ENCODE peak calls at places on chromosome 4, in seven cellular contexts. Z, I, B, N, C, U and S are unnamed samples.

GRCh38 chr4:39613093-39613656 is 25.5 kb downstream of the SMIM14 start:
- DNase-seq in U (no peak), N (no peak), C (no peak), B (peak), Z (no peak), I (no peak), S (no peak)

GRCh38 chr4:17781072-17781830 is at the start of gene FAM184B:
- DNase-seq in C (no peak), U (no peak), N (no peak), Z (peak), I (no peak), B (no peak), S (no peak)

GRCh38 chr4:84855774-84856173 is 110.7 kb downstream of the WDFY3 start:
- DNase-seq in U (no peak), I (no peak), C (no peak), N (no peak), Z (no peak), B (peak), S (no peak)

GRCh38 chr4:142596595-142596994 is 249.5 kb downstream of the INPP4B start:
- DNase-seq in N (no peak), C (no peak), Z (no peak), I (no peak), U (no peak), B (no peak), S (no peak)

GRCh38 chr4:158906073-158906472 is 137.2 kb downstream of the FNIP2 start:
- DNase-seq in N (no peak), I (no peak), Z (no peak), C (no peak), B (no peak), U (no peak), S (no peak)

GRCh38 chr4:40842725-40843401 is 93.1 kb downstream of the NSUN7 start:
- DNase-seq in N (no peak), U (no peak), B (no peak), Z (no peak), C (no peak), I (no peak), S (no peak)

GRCh38 chr4:145623831-145624230 is 4.6 kb downstream of the MMAA start:
- DNase-seq in N (no peak), I (no peak), C (no peak), U (no peak), Z (no peak), B (peak), S (no peak)

GRCh38 chr4:41933997-41934812 is 1.0 kb upstream of the TMEM33 start:
- DNase-seq in N (no peak), Z (no peak), U (no peak), I (no peak), C (no peak), B (no peak), S (no peak)

GRCh38 chr4:98612318-98613250 is 45.8 kb downstream of the TSPAN5 start:
- DNase-seq in B (no peak), Z (no peak), N (no peak), I (no peak), C (no peak), U (no peak), S (no peak)

GRCh38 chr4:146124023-146124680 is 51.4 kb upstream of the LSM6 start:
- DNase-seq in Z (no peak), U (no peak), B (no peak), I (no peak), C (no peak), N (no peak), S (no peak)

GRCh38 chr4:153651041-153651960 is 32.8 kb upstream of the TLR2 start:
- DNase-seq in N (no peak), C (no peak), I (no peak), U (no peak), Z (no peak), B (peak), S (no peak)

GRCh38 chr4:99640676-99641075 is 17.0 kb downstream of the C4orf54 start:
- DNase-seq in B (peak), I (no peak), U (no peak), N (no peak), Z (no peak), C (no peak), S (no peak)

GRCh38 chr4:57148831-57149230 is 38.6 kb upstream of the IGFBP7 start:
- DNase-seq in N (no peak), C (no peak), B (peak), I (no peak), Z (no peak), U (no peak), S (no peak)

GRCh38 chr4:61312526-61312925 is 112.4 kb downstream of the ADGRL3 start:
- DNase-seq in I (no peak), C (no peak), B (peak), N (no peak), U (no peak), Z (no peak), S (peak)

GRCh38 chr4:66640216-66640615 is 905.1 kb downstream of the CENPC start:
- DNase-seq in N (no peak), U (no peak), C (no peak), B (no peak), Z (no peak), I (no peak), S (no peak)

GRCh38 chr4:1058997-1059665 is 47.7 kb downstream of the FGFRL1 start:
- DNase-seq in Z (peak), U (no peak), B (no peak), N (no peak), C (no peak), I (no peak), S (no peak)

GRCh38 chr4:77269505-77269904 is 112.5 kb downstream of the CCNG2 start:
- DNase-seq in Z (no peak), C (no peak), B (peak), U (no peak), I (no peak), N (no peak), S (peak)

GRCh38 chr4:83905952-83906351 is 370.0 kb downstream of the GPAT3 start:
- DNase-seq in N (no peak), U (no peak), I (peak), B (no peak), C (no peak), Z (no peak), S (no peak)

GRCh38 chr4:74499986-74500781 is 55.2 kb downstream of the AREG start:
- DNase-seq in C (no peak), I (no peak), N (no peak), U (no peak), B (peak), Z (no peak), S (no peak)

GRCh38 chr4:10962246-10962645 is 277.7 kb upstream of the CLNK start:
- DNase-seq in U (no peak), N (no peak), B (no peak), C (no peak), Z (no peak), I (no peak), S (no peak)

GRCh38 chr4:126851391-126851790 is 781.4 kb upstream of the INTU start:
- DNase-seq in U (no peak), Z (no peak), I (no peak), N (no peak), C (peak), B (peak), S (no peak)

GRCh38 chr4:88195666-88196365 is 37.4 kb upstream of the ABCG2 start:
- DNase-seq in Z (no peak), U (no peak), B (no peak), C (no peak), N (no peak), I (no peak), S (no peak)

GRCh38 chr4:105196523-105197145 is 50.0 kb downstream of the TET2 start:
- DNase-seq in Z (no peak), B (no peak), I (no peak), U (no peak), C (no peak), N (no peak), S (no peak)

GRCh38 chr4:26178874-26179273 is 141.9 kb upstream of the RBPJ start:
- DNase-seq in I (no peak), B (no peak), Z (no peak), N (no peak), U (no peak), C (no peak), S (no peak)

GRCh38 chr4:24260922-24261581 is 323.3 kb downstream of the DHX15 start:
- DNase-seq in N (no peak), U (no peak), C (peak), B (no peak), I (no peak), Z (no peak), S (no peak)

GRCh38 chr4:180028682-180029081 is 2214.5 kb upstream of the TENM3 start:
- DNase-seq in B (peak), Z (peak), N (no peak), I (peak), C (no peak), U (no peak), S (no peak)

GRCh38 chr4:151045907-151046306 is 30.8 kb upstream of the LRBA start:
- DNase-seq in B (no peak), Z (no peak), U (no peak), C (no peak), I (peak), N (no peak), S (no peak)

GRCh38 chr4:188295899-188296298 is 156.7 kb downstream of the TRIML1 start:
- DNase-seq in U (no peak), N (no peak), I (no peak), Z (no peak), C (no peak), B (peak), S (no peak)

GRCh38 chr4:153655928-153656327 is 28.2 kb upstream of the TLR2 start:
- DNase-seq in U (no peak), C (no peak), N (no peak), I (no peak), Z (no peak), B (peak), S (no peak)

GRCh38 chr4:3375688-3376087 is 66.1 kb upstream of the HGFAC start:
- DNase-seq in U (no peak), I (no peak), C (peak), N (no peak), B (peak), Z (no peak), S (no peak)

GRCh38 chr4:72494156-72494555 is 74.9 kb downstream of the ADAMTS3 start:
- DNase-seq in B (no peak), C (no peak), N (no peak), I (no peak), U (no peak), Z (no peak), S (no peak)